ENCODE peak calls at places on chromosomes 7 and 10, in seven cellular contexts. I is adrenal gland; W is cardiac fibroblast; E is CD8-positive, alpha-beta T cell; Q is stomach; B is A549; M is HCT116. N is an unnamed sample.

GRCh38 chr7:80783688-80784327 is 135.0 kb downstream of the SEMA3C start:
- DNase-seq in I (no peak), W (peak), E (no peak), Q (no peak), B (no peak), M (no peak), N (no peak)

GRCh38 chr7:157570531-157571200 is 233.9 kb downstream of the DNAJB6 start:
- DNase-seq in I (no peak), W (no peak), E (no peak), Q (no peak), B (no peak), M (no peak), N (no peak)

GRCh38 chr7:29285451-29285807 is 90.9 kb downstream of the CHN2 start:
- DNase-seq in I (no peak), W (peak), E (no peak), Q (no peak), B (peak), M (peak), N (no peak)

GRCh38 chr10:77287647-77288120 is 349.9 kb downstream of the KCNMA1 start:
- DNase-seq in I (no peak), W (no peak), E (no peak), Q (no peak), B (peak), M (no peak), N (peak)

GRCh38 chr7:155584763-155585531 is 38.6 kb upstream of the CNPY1 start:
- DNase-seq in I (peak), W (peak), E (no peak), Q (peak), B (no peak), M (no peak), N (no peak)

GRCh38 chr10:38163617-38164016 is 69.5 kb downstream of the ZNF37A start:
- DNase-seq in I (no peak), W (no peak), E (no peak), Q (no peak), B (no peak), M (no peak), N (no peak)

GRCh38 chr7:97020601-97021442 is 3.8 kb downstream of the DLX5 start:
- DNase-seq in I (no peak), W (no peak), E (no peak), Q (no peak), B (no peak), M (no peak), N (no peak)

GRCh38 chr10:48390933-48391845 is 84.7 kb downstream of the MAPK8 start:
- DNase-seq in I (no peak), W (peak), E (no peak), Q (no peak), B (no peak), M (peak), N (no peak)

GRCh38 chr10:34156781-34157425 is 658.2 kb downstream of the PARD3 start:
- DNase-seq in I (no peak), W (peak), E (no peak), Q (no peak), B (peak), M (no peak), N (no peak)

GRCh38 chr10:6473430-6473829 is 106.6 kb downstream of the PRKCQ start:
- DNase-seq in I (no peak), W (no peak), E (peak), Q (no peak), B (no peak), M (no peak), N (peak)

GRCh38 chr10:58435297-58435696 is 50.1 kb downstream of the TFAM start:
- DNase-seq in I (peak), W (peak), E (peak), Q (no peak), B (peak), M (peak), N (no peak)

GRCh38 chr10:103232772-103233488 is 12.8 kb upstream of the RPEL1 start:
- DNase-seq in I (no peak), W (peak), E (no peak), Q (no peak), B (peak), M (peak), N (no peak)

GRCh38 chr7:100865372-100865911 is 1.7 kb upstream of the TRIP6 start:
- DNase-seq in I (no peak), W (no peak), E (no peak), Q (no peak), B (no peak), M (peak), N (no peak)

GRCh38 chr7:45698527-45699309 is 124.5 kb downstream of the ADCY1 start:
- DNase-seq in I (peak), W (no peak), E (no peak), Q (peak), B (no peak), M (no peak), N (peak)

GRCh38 chr10:121942749-121943148 is 14.9 kb upstream of the ATE1 start:
- DNase-seq in I (no peak), W (peak), E (no peak), Q (no peak), B (peak), M (no peak), N (no peak)

GRCh38 chr10:109696462-109696861 is 226.8 kb downstream of the XPNPEP1 start:
- DNase-seq in I (no peak), W (no peak), E (no peak), Q (no peak), B (no peak), M (no peak), N (no peak)

GRCh38 chr10:5930272-5930671 is 40.2 kb downstream of the FBH1 start:
- DNase-seq in I (no peak), W (no peak), E (no peak), Q (no peak), B (no peak), M (no peak), N (no peak)

GRCh38 chr7:41881313-41882130 is 178.6 kb upstream of the INHBA start:
- DNase-seq in I (peak), W (peak), E (peak), Q (no peak), B (no peak), M (no peak), N (peak)
- H3K4me3 ChIP-seq in I (no peak), W (no peak), E (peak), Q (no peak), B (no peak), M (no peak), N (no peak)

GRCh38 chr7:23477170-23477525 is 6.9 kb upstream of the IGF2BP3 start:
- DNase-seq in I (no peak), W (no peak), E (no peak), Q (no peak), B (no peak), M (no peak), N (no peak)

GRCh38 chr7:23476286-23477169 is 6.2 kb upstream of the IGF2BP3 start:
- DNase-seq in I (no peak), W (no peak), E (no peak), Q (no peak), B (no peak), M (no peak), N (no peak)

GRCh38 chr7:23474098-23474828 is 4.0 kb upstream of the IGF2BP3 start:
- DNase-seq in I (no peak), W (peak), E (no peak), Q (peak), B (peak), M (peak), N (peak)

GRCh38 chr7:23474829-23475578 is 4.7 kb upstream of the IGF2BP3 start:
- DNase-seq in I (no peak), W (peak), E (no peak), Q (no peak), B (no peak), M (no peak), N (no peak)

DNA sequence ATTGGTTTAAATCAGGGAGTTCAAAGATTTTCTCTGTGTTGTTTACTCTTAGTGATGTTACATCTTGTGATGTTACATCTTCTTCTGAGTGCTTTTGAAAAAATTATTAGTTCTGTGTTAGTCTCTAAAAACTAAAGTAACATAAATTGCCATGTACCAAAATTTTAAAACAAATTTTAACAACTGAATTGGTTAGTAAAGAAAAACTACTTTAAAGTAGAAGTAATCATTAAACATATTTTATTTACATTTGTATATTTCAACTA is 5.2 kb upstream of the IGF2BP3 start:
- DNase-seq in I (no peak), W (no peak), E (no peak), Q (no peak), B (no peak), M (no peak), N (no peak)
- H3K4me3 ChIP-seq in I (no peak), W (no peak), E (no peak), Q (no peak), B (peak), M (no peak), N (no peak)

GRCh38 chr7:18192228-18192627 is 164.6 kb upstream of the PRPS1L1 start:
- DNase-seq in I (no peak), W (no peak), E (no peak), Q (no peak), B (peak), M (no peak), N (no peak)

GRCh38 chr7:18198868-18199267 is 171.2 kb upstream of the PRPS1L1 start:
- DNase-seq in I (no peak), W (no peak), E (no peak), Q (no peak), B (no peak), M (no peak), N (no peak)

GRCh38 chr7:18201349-18201748 is 173.7 kb upstream of the PRPS1L1 start:
- DNase-seq in I (no peak), W (no peak), E (no peak), Q (no peak), B (no peak), M (no peak), N (no peak)

GRCh38 chr7:18200855-18201254 is 173.2 kb upstream of the PRPS1L1 start:
- DNase-seq in I (no peak), W (no peak), E (no peak), Q (no peak), B (no peak), M (no peak), N (no peak)

GRCh38 chr7:18196638-18197037 is 169.0 kb upstream of the PRPS1L1 start:
- DNase-seq in I (no peak), W (no peak), E (no peak), Q (no peak), B (no peak), M (no peak), N (no peak)
- H3K4me3 ChIP-seq in I (no peak), W (no peak), E (no peak), Q (no peak), B (no peak), M (no peak), N (no peak)

GRCh38 chr10:86958109-86958830 is at the start of gene SNCG:
- DNase-seq in I (peak), W (no peak), E (no peak), Q (peak), B (no peak), M (no peak), N (peak)
- H3K4me3 ChIP-seq in I (no peak), W (peak), E (no peak), Q (peak), B (peak), M (peak), N (no peak)

DNA sequence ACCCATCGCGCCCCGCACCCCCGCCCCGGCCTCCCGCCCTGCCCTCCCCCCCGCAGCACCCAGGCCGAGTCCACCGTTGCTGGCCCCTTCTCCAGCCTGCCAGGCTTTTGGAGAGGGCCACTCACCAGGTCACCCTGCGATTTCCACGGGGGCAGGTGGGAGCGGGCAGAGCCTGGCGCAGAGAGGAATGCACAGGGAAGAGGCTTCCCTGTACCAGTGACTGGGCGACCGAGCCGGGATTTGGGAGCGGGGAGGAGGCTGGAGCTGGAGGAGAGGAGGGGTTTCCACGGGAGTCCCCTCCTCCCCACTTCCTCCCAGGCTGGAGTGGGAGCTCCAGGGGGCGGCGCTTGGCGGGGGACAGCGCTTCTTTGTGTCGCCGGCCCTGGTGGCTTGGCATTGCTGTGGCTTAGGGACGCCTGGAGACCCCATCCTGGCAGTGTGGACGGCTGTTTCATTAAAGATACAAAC is 19.3 kb downstream of the TCAF1 start:
- DNase-seq in I (peak), W (peak), E (no peak), Q (peak), B (no peak), M (no peak), N (peak)
- H3K4me3 ChIP-seq in I (no peak), W (peak), E (no peak), Q (peak), B (no peak), M (no peak), N (peak)

DNA sequence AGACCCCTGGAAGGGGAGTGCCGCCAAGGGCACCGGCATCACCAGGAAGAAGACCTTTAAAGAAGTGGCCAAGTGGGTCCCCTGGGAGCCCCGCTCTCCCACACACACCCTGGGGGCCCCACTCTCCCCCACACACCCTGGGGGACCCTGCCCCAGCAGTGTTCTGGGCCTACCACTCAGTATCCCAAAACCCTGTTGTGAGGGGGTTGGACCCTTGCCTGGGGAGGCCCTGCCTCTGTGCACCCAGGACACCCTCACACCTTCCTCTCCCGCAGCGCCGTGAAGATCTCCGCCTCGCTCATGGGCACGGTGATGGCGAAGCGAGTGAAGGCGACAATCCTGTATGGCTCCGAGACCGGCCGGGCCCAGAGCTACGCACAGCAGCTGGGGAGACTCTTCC is 10.7 kb downstream of the NOS3 start:
- DNase-seq in I (no peak), W (no peak), E (no peak), Q (no peak), B (no peak), M (no peak), N (no peak)
- H3K4me3 ChIP-seq in I (no peak), W (no peak), E (no peak), Q (no peak), B (no peak), M (no peak), N (no peak)

DNA sequence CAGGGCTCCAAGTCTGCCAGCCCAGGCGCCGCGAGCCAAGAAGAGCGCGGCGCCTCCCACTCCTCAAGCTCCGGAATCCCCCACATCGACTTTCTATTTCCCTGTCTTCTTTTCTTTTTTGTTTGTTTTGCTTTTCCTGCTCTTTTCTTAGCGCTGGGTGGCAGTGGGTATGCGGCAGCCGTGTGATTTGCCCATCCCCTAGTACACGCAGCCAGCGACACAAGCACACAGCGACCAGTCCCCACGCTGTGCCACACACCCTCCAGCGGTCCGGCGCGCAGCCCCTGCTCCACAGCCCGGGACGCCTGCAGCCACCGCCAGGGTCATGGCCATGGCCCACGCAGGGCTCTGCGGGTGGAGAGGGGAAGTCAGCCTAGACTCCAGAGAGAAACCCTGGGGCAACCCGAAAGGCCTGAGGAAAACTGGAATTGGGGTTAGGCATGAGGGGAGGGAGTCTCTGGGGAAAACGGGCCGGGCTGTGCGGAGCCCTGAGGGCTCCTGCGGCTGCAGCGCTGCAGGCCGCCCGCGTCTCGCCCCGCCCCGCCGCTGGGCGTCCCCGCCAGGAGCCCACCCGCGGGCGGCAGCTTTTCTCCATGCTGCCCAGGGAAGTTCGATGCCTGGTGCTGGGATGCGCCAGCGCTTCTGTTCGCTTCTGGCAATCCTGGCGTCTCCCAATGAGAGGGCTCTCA is 2.5 kb downstream of the CHRM2 start:
- DNase-seq in I (no peak), W (no peak), E (no peak), Q (no peak), B (no peak), M (no peak), N (no peak)
- H3K4me3 ChIP-seq in I (no peak), W (peak), E (no peak), Q (peak), B (no peak), M (no peak), N (peak)

N was measured in colonic mucosa.